ENCODE peak calls at places on chromosomes 11 and 22, in four cellular contexts. G is GM12878, J is H1, Y is K562. T is an unnamed sample.

GRCh38 chr11:1916986-1917522 is 2.4 kb upstream of the TNNT3 start:
- DNase-seq in G (no peak), J (no peak), Y (no peak), T (no peak)

GRCh38 chr22:44336962-44337657 is 24.4 kb upstream of the SHISAL1 start:
- DNase-seq in G (no peak), J (no peak), Y (no peak), T (no peak)

GRCh38 chr22:35766654-35767580 is 49.2 kb downstream of the APOL5 start:
- DNase-seq in G (no peak), J (no peak), Y (no peak), T (no peak)

GRCh38 chr22:45911601-45912271 is 65.2 kb downstream of the WNT7B start:
- DNase-seq in G (no peak), J (no peak), Y (peak; percentile 15), T (no peak)

GRCh38 chr22:42697542-42698013 is 23.1 kb downstream of the A4GALT start:
- DNase-seq in G (no peak), J (no peak), Y (no peak), T (peak; percentile 49)

GRCh38 chr22:42294034-42294985 is 23.9 kb upstream of the TCF20 start:
- DNase-seq in G (no peak), J (peak; percentile 92), Y (peak; percentile 69), T (no peak)

GRCh38 chr11:126878892-126879291 is 121.7 kb downstream of the KIRREL3 start:
- DNase-seq in G (no peak), J (no peak), Y (no peak), T (no peak)

GRCh38 chr22:22818861-22819855 is 68.5 kb upstream of the IGLL5 start:
- DNase-seq in G (peak; percentile 47), J (no peak), Y (no peak), T (no peak)

GRCh38 chr11:57294225-57295131 is 30.3 kb downstream of the TNKS1BP1 start:
- DNase-seq in G (no peak), J (no peak), Y (no peak), T (no peak)

GRCh38 chr11:108551653-108552462 is 41.7 kb downstream of the EXPH5 start:
- DNase-seq in G (no peak), J (peak; percentile 41), Y (peak; percentile 80), T (peak; percentile 18)

GRCh38 chr11:121321614-121322243 is 29.2 kb downstream of the SC5D start:
- DNase-seq in G (no peak), J (no peak), Y (no peak), T (peak; percentile 12)

GRCh38 chr11:29656557-29656956 is 360.3 kb downstream of the KCNA4 start:
- DNase-seq in G (no peak), J (no peak), Y (no peak), T (no peak)
- TF ChIP-seq EGR1 in G (no peak), J (no peak), Y (no peak), T (no peak)

DNA sequence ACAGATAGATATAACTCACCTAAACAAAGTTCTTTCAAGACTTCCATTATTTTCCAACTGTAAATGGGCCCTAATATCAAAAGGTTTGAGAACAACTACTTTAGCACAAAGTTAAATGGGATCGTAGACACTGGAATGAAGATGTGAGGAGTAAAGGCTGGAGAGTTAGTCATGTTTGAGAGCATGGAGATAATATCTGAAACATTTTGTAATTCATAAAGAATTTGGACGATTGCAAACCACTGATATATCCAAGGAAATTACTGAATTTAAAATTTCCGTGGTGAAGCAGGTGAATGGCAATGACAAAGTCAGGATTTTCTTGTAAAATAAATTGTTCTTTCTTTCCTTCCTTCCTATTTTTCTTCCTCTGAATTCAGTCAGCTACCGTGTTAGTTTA is 564.9 kb downstream of the CNTN5 start:
- DNase-seq in G (no peak), J (no peak), Y (no peak), T (no peak)
- H3K4me2 ChIP-seq in G (no peak overlapping the region), J (no peak overlapping the region), Y (no peak overlapping the region), T (no peak overlapping the region)

GRCh38 chr11:119193001-119193400 is 7.7 kb downstream of the NHERF4 start:
- DNase-seq in G (no peak), J (no peak), Y (no peak), T (no peak)

GRCh38 chr11:119193626-119194025 is 8.4 kb downstream of the NHERF4 start:
- DNase-seq in G (no peak), J (no peak), Y (no peak), T (no peak)

GRCh38 chr11:119194811-119195210 is 9.5 kb downstream of the NHERF4 start:
- DNase-seq in G (no peak), J (no peak), Y (no peak), T (no peak)

GRCh38 chr11:119196833-119197483 is 9.2 kb upstream of the CBL start:
- DNase-seq in G (peak; percentile 59), J (peak; percentile 74), Y (peak; percentile 75), T (peak; percentile 76)

DNA sequence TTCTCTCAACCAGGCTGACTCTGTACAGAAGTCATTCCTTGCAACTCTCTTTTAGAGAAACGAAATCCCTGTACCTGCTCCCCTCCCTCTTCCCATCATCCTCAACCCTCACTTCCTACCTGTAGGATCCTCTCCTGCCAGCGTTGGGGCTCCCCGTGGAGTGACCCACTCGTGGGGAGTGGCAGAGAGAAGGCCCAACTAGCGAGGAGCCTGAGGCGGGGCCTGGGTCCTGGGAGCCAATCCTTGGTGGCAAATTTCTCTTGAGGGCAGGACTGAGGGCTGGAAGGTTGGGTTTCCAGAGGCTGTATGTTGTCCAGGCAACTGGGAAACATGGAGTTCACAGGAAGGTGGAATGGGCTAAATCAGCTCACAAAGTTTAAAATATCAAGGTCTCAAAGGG is 10.4 kb downstream of the NHERF4 start:
- DNase-seq in G (no peak), J (peak; percentile 92), Y (peak; percentile 58), T (peak; percentile 70)
- TF ChIP-seq EGR1 in G (no peak), J (no peak), Y (no peak), T (no peak)

DNA sequence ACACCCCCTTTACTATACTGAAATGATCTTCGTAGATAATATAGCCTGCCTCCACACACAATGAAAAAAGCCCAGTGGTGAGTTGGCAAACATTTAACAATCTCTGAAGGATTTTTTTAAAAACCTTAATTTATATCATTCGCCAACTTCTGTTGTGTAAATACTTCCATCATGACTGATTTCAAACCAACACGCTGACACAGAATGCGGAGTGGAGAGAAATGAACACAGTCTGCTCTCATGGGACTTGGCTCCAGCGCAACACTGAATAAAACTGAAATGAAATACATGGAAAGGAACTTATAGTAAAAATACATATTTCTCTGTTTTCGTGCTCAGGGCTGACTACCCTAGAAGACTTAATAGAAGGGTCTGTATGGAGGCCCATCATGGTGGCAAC is 61.3 kb upstream of the WNT11 start:
- DNase-seq in G (no peak), J (no peak), Y (no peak), T (no peak)
- H3K4me2 ChIP-seq in G (no peak overlapping the region), J (no peak overlapping the region), Y (no peak overlapping the region), T (no peak overlapping the region)

DNA sequence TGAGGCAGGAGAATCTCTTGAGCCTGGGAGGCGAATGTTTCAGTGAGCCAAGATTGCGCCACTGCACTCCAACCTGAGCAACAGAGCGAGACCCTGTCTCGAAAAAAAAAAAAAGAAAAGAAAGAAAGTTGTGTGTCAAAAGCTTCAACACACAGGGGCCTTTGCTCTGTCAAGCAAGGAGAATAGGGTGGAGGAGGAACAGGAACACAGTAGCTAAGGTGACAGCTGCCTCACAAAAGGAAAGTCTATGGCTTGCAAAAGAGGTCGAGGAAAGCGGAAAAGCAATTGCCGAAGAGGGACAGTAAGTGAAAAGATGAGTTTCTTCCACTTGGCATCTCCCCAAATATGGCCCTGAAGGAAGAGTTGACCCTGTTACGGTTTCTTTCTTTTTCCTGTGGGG is 26.5 kb upstream of the TMA7B start:
- DNase-seq in G (no peak), J (no peak), Y (no peak), T (no peak)
- TF ChIP-seq EGR1 in G (no peak), J (no peak), Y (no peak), T (no peak)

GRCh38 chr22:17117400-17117799 is 3.8 kb downstream of the TMEM121B start:
- DNase-seq in G (no peak), J (no peak), Y (no peak), T (no peak)

GRCh38 chr22:17117890-17118289 is 3.3 kb downstream of the TMEM121B start:
- DNase-seq in G (peak; percentile 4), J (no peak), Y (no peak), T (no peak)

GRCh38 chr22:17118342-17118741 is 2.8 kb downstream of the TMEM121B start:
- DNase-seq in G (no peak), J (no peak), Y (no peak), T (no peak)

GRCh38 chr22:17115927-17116326 is 5.2 kb downstream of the TMEM121B start:
- DNase-seq in G (no peak), J (no peak), Y (no peak), T (no peak)

DNA sequence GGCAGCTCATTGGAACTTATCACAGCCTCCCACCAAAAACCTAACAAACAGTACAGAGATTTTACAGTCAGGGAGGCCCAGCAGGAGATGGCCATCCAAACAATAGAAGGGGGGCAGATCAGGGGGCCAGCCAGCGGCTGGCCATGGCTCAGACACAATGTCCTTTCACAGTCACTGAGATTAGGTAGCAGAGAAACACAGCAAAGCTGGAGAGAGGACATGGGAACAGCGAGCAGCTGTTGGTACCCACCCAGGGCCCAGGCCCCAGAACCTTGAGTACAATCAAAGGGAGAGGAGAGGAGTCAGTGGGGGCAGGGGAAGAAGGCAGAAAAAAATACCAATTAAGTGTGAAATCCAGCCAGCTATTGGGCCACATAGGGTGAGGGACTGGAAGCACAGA is 4.2 kb downstream of the TMEM121B start:
- DNase-seq in G (no peak), J (no peak), Y (no peak), T (no peak)
- H3K4me2 ChIP-seq in G (no peak overlapping the region), J (peak overlapping the region; percentile 9), Y (no peak overlapping the region), T (no peak overlapping the region)

GRCh38 chr11:94133752-94134151 is 5.1 kb downstream of the PANX1 start:
- DNase-seq in G (no peak), J (no peak), Y (no peak), T (no peak)
- TF ChIP-seq EGR1 in G (no peak), J (no peak), Y (no peak), T (no peak)

GRCh38 chr11:76721755-76722677 is 51.5 kb upstream of the LRRC32 start:
- DNase-seq in G (no peak), J (peak; percentile 95), Y (peak; percentile 79), T (peak; percentile 68)
- H3K4me2 ChIP-seq in G (no peak overlapping the region), J (no peak overlapping the region), Y (peak overlapping the region; percentile 46), T (peak overlapping the region; percentile 63)

DNA sequence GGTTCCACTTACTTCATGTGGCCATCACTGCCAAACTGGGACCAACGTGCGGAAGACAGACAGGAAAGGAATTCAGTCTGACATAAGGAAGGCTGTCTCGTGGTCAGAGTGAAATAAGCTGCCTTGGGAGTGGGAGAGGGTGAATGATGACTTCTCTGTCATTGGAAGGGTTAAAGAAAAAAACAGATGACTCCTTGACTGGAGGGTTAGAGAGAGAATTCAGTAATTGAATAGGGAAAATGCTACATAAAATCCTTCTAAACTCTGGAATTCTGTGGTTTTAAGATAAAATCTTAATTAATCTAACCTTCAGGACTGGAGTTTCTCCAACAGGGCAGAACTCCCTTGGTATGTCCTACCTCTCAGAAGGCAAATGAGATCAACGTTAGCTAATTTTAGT is 33.8 kb downstream of the RAB30 start:
- DNase-seq in G (no peak), J (no peak), Y (no peak), T (no peak)
- TF ChIP-seq EGR1 in G (no peak), J (no peak), Y (no peak), T (no peak)

GRCh38 chr22:20046730-20047129 is 25.8 kb downstream of the TANGO2 start:
- DNase-seq in G (no peak), J (no peak), Y (no peak), T (no peak)
- H3K4me2 ChIP-seq in G (no peak overlapping the region), J (no peak overlapping the region), Y (no peak overlapping the region), T (no peak overlapping the region)